ENCODE peak calls at places on chromosomes 13 and 19, in seven cellular contexts. One of them, this sample, is unnamed.

GRCh38 chr13:24173775-24174174 is 13.3 kb downstream of the SPATA13 start:
- DNase-seq in neuronal stem cell: no peak
- DNase-seq in H9: no peak
- DNase-seq in thoracic aorta: no peak
- DNase-seq in right atrium auricular region: no peak
- DNase-seq in naive thymus-derived CD4-positive, alpha-beta T cell: no peak
- DNase-seq in pancreas: no peak
- DNase-seq in this sample: no peak

GRCh38 chr19:7850429-7850819 is 20.4 kb downstream of the EVI5L start:
- DNase-seq in neuronal stem cell: no peak
- DNase-seq in H9: no peak
- DNase-seq in thoracic aorta: no peak
- DNase-seq in right atrium auricular region: no peak
- DNase-seq in naive thymus-derived CD4-positive, alpha-beta T cell: no peak
- DNase-seq in pancreas: no peak
- DNase-seq in this sample: no peak

GRCh38 chr19:35509018-35509652 is 4.3 kb downstream of the DMKN start:
- DNase-seq in neuronal stem cell: no peak
- DNase-seq in H9: peak; percentile 79
- DNase-seq in thoracic aorta: no peak
- DNase-seq in right atrium auricular region: no peak
- DNase-seq in naive thymus-derived CD4-positive, alpha-beta T cell: peak; percentile 21
- DNase-seq in pancreas: peak; percentile 81
- DNase-seq in this sample: no peak

GRCh38 chr19:9796113-9796773 is 22.6 kb downstream of the FBXL12 start:
- DNase-seq in neuronal stem cell: peak; percentile 83
- DNase-seq in H9: peak; percentile 92
- DNase-seq in thoracic aorta: no peak
- DNase-seq in right atrium auricular region: peak; percentile 87
- DNase-seq in naive thymus-derived CD4-positive, alpha-beta T cell: peak; percentile 87
- DNase-seq in pancreas: peak; percentile 77
- DNase-seq in this sample: peak; percentile 87

GRCh38 chr13:38008636-38009035 is 139.1 kb upstream of the TRPC4 start:
- DNase-seq in neuronal stem cell: no peak
- DNase-seq in H9: no peak
- DNase-seq in thoracic aorta: no peak
- DNase-seq in right atrium auricular region: no peak
- DNase-seq in naive thymus-derived CD4-positive, alpha-beta T cell: no peak
- DNase-seq in pancreas: no peak
- DNase-seq in this sample: no peak

GRCh38 chr13:42392706-42393572 is 121.0 kb downstream of the AKAP11 start:
- DNase-seq in neuronal stem cell: no peak
- DNase-seq in H9: no peak
- DNase-seq in thoracic aorta: no peak
- DNase-seq in right atrium auricular region: no peak
- DNase-seq in naive thymus-derived CD4-positive, alpha-beta T cell: no peak
- DNase-seq in pancreas: no peak
- DNase-seq in this sample: no peak

GRCh38 chr13:112657850-112658445 is 31.9 kb upstream of the ATP11A start:
- DNase-seq in neuronal stem cell: no peak
- DNase-seq in H9: peak; percentile 33
- DNase-seq in thoracic aorta: no peak
- DNase-seq in right atrium auricular region: no peak
- DNase-seq in naive thymus-derived CD4-positive, alpha-beta T cell: no peak
- DNase-seq in pancreas: no peak
- DNase-seq in this sample: no peak

GRCh38 chr13:83753912-83754624 is 128.2 kb downstream of the SLITRK1 start:
- DNase-seq in neuronal stem cell: no peak
- DNase-seq in H9: no peak
- DNase-seq in thoracic aorta: no peak
- DNase-seq in right atrium auricular region: no peak
- DNase-seq in naive thymus-derived CD4-positive, alpha-beta T cell: no peak
- DNase-seq in pancreas: no peak
- DNase-seq in this sample: no peak

GRCh38 chr19:39507715-39508364 is 7.1 kb upstream of the SELENOV start:
- DNase-seq in neuronal stem cell: no peak
- DNase-seq in H9: no peak
- DNase-seq in thoracic aorta: no peak
- DNase-seq in right atrium auricular region: no peak
- DNase-seq in naive thymus-derived CD4-positive, alpha-beta T cell: no peak
- DNase-seq in pancreas: no peak
- DNase-seq in this sample: no peak
- H3K4me1 ChIP-seq in neuronal stem cell: no peaks in the 10 kb centered on the region
- H3K4me1 ChIP-seq in H9: no peaks in the 10 kb centered on the region
- H3K4me1 ChIP-seq in thoracic aorta: no peaks in the 10 kb centered on the region
- H3K4me1 ChIP-seq in right atrium auricular region: peaks cover 9% of the 10 kb centered on the region
- H3K4me1 ChIP-seq in naive thymus-derived CD4-positive, alpha-beta T cell: peaks cover 4% of the 10 kb centered on the region
- H3K4me1 ChIP-seq in pancreas: no peaks in the 10 kb centered on the region
- H3K4me1 ChIP-seq in this sample: peaks cover 16% of the 10 kb centered on the region

GRCh38 chr19:41999878-42000208 is 5.8 kb upstream of the ATP1A3 start:
- DNase-seq in neuronal stem cell: no peak
- DNase-seq in H9: no peak
- DNase-seq in thoracic aorta: no peak
- DNase-seq in right atrium auricular region: no peak
- DNase-seq in naive thymus-derived CD4-positive, alpha-beta T cell: no peak
- DNase-seq in pancreas: no peak
- DNase-seq in this sample: no peak

GRCh38 chr19:41999071-41999877 is 5.2 kb upstream of the ATP1A3 start:
- DNase-seq in neuronal stem cell: no peak
- DNase-seq in H9: peak; percentile 68
- DNase-seq in thoracic aorta: no peak
- DNase-seq in right atrium auricular region: no peak
- DNase-seq in naive thymus-derived CD4-positive, alpha-beta T cell: no peak
- DNase-seq in pancreas: no peak
- DNase-seq in this sample: no peak

GRCh38 chr19:42006569-42006968 is 12.5 kb upstream of the ATP1A3 start:
- DNase-seq in neuronal stem cell: no peak
- DNase-seq in H9: no peak
- DNase-seq in thoracic aorta: no peak
- DNase-seq in right atrium auricular region: no peak
- DNase-seq in naive thymus-derived CD4-positive, alpha-beta T cell: no peak
- DNase-seq in pancreas: no peak
- DNase-seq in this sample: no peak

GRCh38 chr19:42005504-42005903 is 11.5 kb upstream of the ATP1A3 start:
- DNase-seq in neuronal stem cell: no peak
- DNase-seq in H9: no peak
- DNase-seq in thoracic aorta: no peak
- DNase-seq in right atrium auricular region: no peak
- DNase-seq in naive thymus-derived CD4-positive, alpha-beta T cell: no peak
- DNase-seq in pancreas: no peak
- DNase-seq in this sample: no peak

GRCh38 chr19:42003506-42004294 is 9.7 kb upstream of the ATP1A3 start:
- DNase-seq in neuronal stem cell: no peak
- DNase-seq in H9: no peak
- DNase-seq in thoracic aorta: no peak
- DNase-seq in right atrium auricular region: no peak
- DNase-seq in naive thymus-derived CD4-positive, alpha-beta T cell: no peak
- DNase-seq in pancreas: no peak
- DNase-seq in this sample: no peak
- H3K27me3 ChIP-seq in neuronal stem cell: peaks cover 36% of the 10 kb centered on the region
- H3K27me3 ChIP-seq in H9: peaks cover 16% of the 10 kb centered on the region
- H3K27me3 ChIP-seq in thoracic aorta: no peaks in the 10 kb centered on the region
- H3K27me3 ChIP-seq in right atrium auricular region: no peaks in the 10 kb centered on the region
- H3K27me3 ChIP-seq in naive thymus-derived CD4-positive, alpha-beta T cell: no peaks in the 10 kb centered on the region
- H3K27me3 ChIP-seq in pancreas: no peaks in the 10 kb centered on the region
- H3K27me3 ChIP-seq in this sample: no peaks in the 10 kb centered on the region

GRCh38 chr19:13072206-13072898 is 30.3 kb downstream of the LYL1 start:
- DNase-seq in neuronal stem cell: no peak
- DNase-seq in H9: no peak
- DNase-seq in thoracic aorta: no peak
- DNase-seq in right atrium auricular region: no peak
- DNase-seq in naive thymus-derived CD4-positive, alpha-beta T cell: no peak
- DNase-seq in pancreas: no peak
- DNase-seq in this sample: no peak

GRCh38 chr19:13073263-13073662 is 29.4 kb downstream of the LYL1 start:
- DNase-seq in neuronal stem cell: no peak
- DNase-seq in H9: no peak
- DNase-seq in thoracic aorta: no peak
- DNase-seq in right atrium auricular region: no peak
- DNase-seq in naive thymus-derived CD4-positive, alpha-beta T cell: no peak
- DNase-seq in pancreas: no peak
- DNase-seq in this sample: no peak

GRCh38 chr19:13069415-13070369 is 33.0 kb downstream of the LYL1 start:
- DNase-seq in neuronal stem cell: no peak
- DNase-seq in H9: no peak
- DNase-seq in thoracic aorta: no peak
- DNase-seq in right atrium auricular region: no peak
- DNase-seq in naive thymus-derived CD4-positive, alpha-beta T cell: no peak
- DNase-seq in pancreas: no peak
- DNase-seq in this sample: no peak

GRCh38 chr19:13070425-13071140 is 32.1 kb downstream of the LYL1 start:
- DNase-seq in neuronal stem cell: no peak
- DNase-seq in H9: no peak
- DNase-seq in thoracic aorta: no peak
- DNase-seq in right atrium auricular region: no peak
- DNase-seq in naive thymus-derived CD4-positive, alpha-beta T cell: no peak
- DNase-seq in pancreas: no peak
- DNase-seq in this sample: no peak

DNA sequence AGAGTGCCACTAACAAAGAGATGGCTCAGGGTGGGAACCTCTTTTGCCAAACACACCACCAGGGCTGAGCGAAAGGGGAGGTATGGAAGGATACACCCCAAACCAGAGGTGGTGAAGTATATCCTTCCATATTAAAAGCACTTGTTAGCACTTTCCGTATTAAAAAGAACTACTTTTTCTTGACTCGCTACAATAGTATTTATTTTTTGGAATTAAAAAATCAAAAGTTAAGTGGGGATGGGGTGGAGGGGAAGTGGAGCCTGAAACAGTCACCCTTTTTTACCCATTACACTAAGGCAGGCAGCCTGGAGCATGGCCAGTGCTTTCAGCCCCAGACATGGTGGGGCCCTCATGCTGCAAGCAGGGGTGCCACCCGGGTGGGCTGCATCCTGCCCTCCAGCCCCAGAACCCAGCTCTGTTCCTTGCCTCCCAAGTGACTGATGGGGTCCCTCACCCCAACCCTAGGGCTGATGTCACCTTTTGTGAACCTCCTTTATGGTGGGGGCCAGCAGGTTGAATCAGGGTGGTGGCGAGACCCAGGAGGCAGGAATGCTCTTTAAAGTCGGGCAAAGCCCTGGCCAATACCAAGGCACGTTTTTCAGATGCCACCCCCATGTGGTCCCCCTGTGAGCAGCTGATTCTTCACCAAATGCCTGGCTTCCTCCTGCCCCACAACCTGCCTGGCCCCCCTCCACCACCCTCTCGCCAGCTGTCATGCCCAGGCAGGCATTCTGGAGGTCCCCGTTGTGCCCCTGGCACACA is 31.0 kb downstream of the LYL1 start:
- DNase-seq in neuronal stem cell: no peak
- DNase-seq in H9: no peak
- DNase-seq in thoracic aorta: no peak
- DNase-seq in right atrium auricular region: no peak
- DNase-seq in naive thymus-derived CD4-positive, alpha-beta T cell: no peak
- DNase-seq in pancreas: no peak
- DNase-seq in this sample: no peak
- H3K4me1 ChIP-seq in neuronal stem cell: no peaks in the 10 kb centered on the region
- H3K4me1 ChIP-seq in H9: no peaks in the 10 kb centered on the region
- H3K4me1 ChIP-seq in thoracic aorta: peaks cover 37% of the 10 kb centered on the region
- H3K4me1 ChIP-seq in right atrium auricular region: peaks cover 80% of the 10 kb centered on the region
- H3K4me1 ChIP-seq in naive thymus-derived CD4-positive, alpha-beta T cell: no peaks in the 10 kb centered on the region
- H3K4me1 ChIP-seq in pancreas: peaks cover 14% of the 10 kb centered on the region
- H3K4me1 ChIP-seq in this sample: peaks cover 49% of the 10 kb centered on the region

GRCh38 chr13:22200469-22200868 is 529.6 kb downstream of the FGF9 start:
- DNase-seq in neuronal stem cell: no peak
- DNase-seq in H9: no peak
- DNase-seq in thoracic aorta: no peak
- DNase-seq in right atrium auricular region: no peak
- DNase-seq in naive thymus-derived CD4-positive, alpha-beta T cell: no peak
- DNase-seq in pancreas: no peak
- DNase-seq in this sample: no peak
- H3K27me3 ChIP-seq in neuronal stem cell: no peaks in the 10 kb centered on the region
- H3K27me3 ChIP-seq in H9: no peaks in the 10 kb centered on the region
- H3K27me3 ChIP-seq in thoracic aorta: no peaks in the 10 kb centered on the region
- H3K27me3 ChIP-seq in right atrium auricular region: no peaks in the 10 kb centered on the region
- H3K27me3 ChIP-seq in naive thymus-derived CD4-positive, alpha-beta T cell: no peaks in the 10 kb centered on the region
- H3K27me3 ChIP-seq in pancreas: no peaks in the 10 kb centered on the region
- H3K27me3 ChIP-seq in this sample: no peaks in the 10 kb centered on the region

GRCh38 chr19:49425178-49425577 is at the start of gene GFY:
- DNase-seq in neuronal stem cell: no peak
- DNase-seq in H9: no peak
- DNase-seq in thoracic aorta: no peak
- DNase-seq in right atrium auricular region: no peak
- DNase-seq in naive thymus-derived CD4-positive, alpha-beta T cell: no peak
- DNase-seq in pancreas: no peak
- DNase-seq in this sample: no peak
- H3K4me1 ChIP-seq in neuronal stem cell: peaks cover 31% of the 10 kb centered on the region
- H3K4me1 ChIP-seq in H9: peaks cover 2% of the 10 kb centered on the region
- H3K4me1 ChIP-seq in thoracic aorta: peaks cover 12% of the 10 kb centered on the region
- H3K4me1 ChIP-seq in right atrium auricular region: peaks cover 45% of the 10 kb centered on the region
- H3K4me1 ChIP-seq in naive thymus-derived CD4-positive, alpha-beta T cell: peaks cover 34% of the 10 kb centered on the region
- H3K4me1 ChIP-seq in pancreas: peaks cover 6% of the 10 kb centered on the region
- H3K4me1 ChIP-seq in this sample: no peaks in the 10 kb centered on the region

DNA sequence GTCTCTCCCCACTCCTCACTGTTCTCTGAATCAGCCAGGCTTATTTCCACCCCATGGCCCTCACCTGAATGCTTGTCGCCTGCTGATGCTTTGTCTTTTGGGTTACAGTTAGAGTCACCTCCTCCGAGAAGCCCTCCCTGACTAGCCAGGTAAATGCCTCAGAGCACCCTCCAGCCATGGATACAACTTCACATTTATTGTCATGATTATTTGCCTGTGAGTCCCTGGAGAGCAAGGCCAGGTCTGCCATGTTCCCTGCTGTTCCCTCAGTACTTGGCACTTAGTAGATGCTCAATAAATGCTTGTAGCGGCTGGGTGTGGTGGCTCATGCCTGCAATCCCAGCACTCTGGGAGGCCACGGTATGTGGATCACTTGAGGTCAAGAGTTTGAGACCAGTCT is 3.7 kb upstream of the PDE4C start:
- DNase-seq in neuronal stem cell: no peak
- DNase-seq in H9: no peak
- DNase-seq in thoracic aorta: no peak
- DNase-seq in right atrium auricular region: no peak
- DNase-seq in naive thymus-derived CD4-positive, alpha-beta T cell: no peak
- DNase-seq in pancreas: no peak
- DNase-seq in this sample: no peak
- H3K27me3 ChIP-seq in neuronal stem cell: peaks cover 33% of the 10 kb centered on the region
- H3K27me3 ChIP-seq in H9: peaks cover 2% of the 10 kb centered on the region
- H3K27me3 ChIP-seq in thoracic aorta: peaks cover 15% of the 10 kb centered on the region
- H3K27me3 ChIP-seq in right atrium auricular region: peaks cover 12% of the 10 kb centered on the region
- H3K27me3 ChIP-seq in naive thymus-derived CD4-positive, alpha-beta T cell: peaks cover 36% of the 10 kb centered on the region
- H3K27me3 ChIP-seq in pancreas: no peaks in the 10 kb centered on the region
- H3K27me3 ChIP-seq in this sample: no peaks in the 10 kb centered on the region